ENCODE peak calls at places on chromosomes 5 and 9, in four cellular contexts. B is HepG2, Y is K562, F is GM12878. I is an unnamed sample.

GRCh38 chr5:32173394-32174010 is 617 bp downstream of the GOLPH3 start:
- DNase-seq in B (peak; percentile 33), Y (peak; percentile 43), F (no peak), I (peak; percentile 51)

GRCh38 chr5:148910686-148911361 is 84.4 kb downstream of the ADRB2 start:
- DNase-seq in B (no peak), Y (no peak), F (no peak), I (no peak)

GRCh38 chr9:27151693-27152397 is 42.8 kb downstream of the TEK start:
- DNase-seq in B (no peak), Y (no peak), F (no peak), I (no peak)

GRCh38 chr5:10288600-10289213 is 19.0 kb downstream of the CMBL start:
- DNase-seq in B (no peak), Y (no peak), F (no peak), I (peak; percentile 39)

GRCh38 chr5:37153661-37154060 is 95.5 kb downstream of the CPLANE1 start:
- DNase-seq in B (no peak), Y (no peak), F (no peak), I (no peak)

GRCh38 chr5:134590992-134591659 is 41.5 kb downstream of the SAR1B start:
- DNase-seq in B (peak; percentile 71), Y (no peak), F (no peak), I (no peak)

GRCh38 chr5:131795879-131796792 is 681 bp downstream of the FNIP1 start:
- DNase-seq in B (peak; percentile 32), Y (no peak), F (no peak), I (peak; percentile 41)

GRCh38 chr9:110308504-110309109 is 29.1 kb downstream of the TXNDC8 start:
- DNase-seq in B (peak; percentile 16), Y (no peak), F (no peak), I (no peak)

GRCh38 chr9:124016152-124017063 is 4.8 kb downstream of the LHX2 start:
- DNase-seq in B (no peak), Y (no peak), F (no peak), I (no peak)

GRCh38 chr9:107750741-107751521 is 261.4 kb upstream of the KLF4 start:
- DNase-seq in B (peak; percentile 13), Y (no peak), F (no peak), I (no peak)

GRCh38 chr9:130024597-130024994 is 18.4 kb downstream of the FNBP1 start:
- DNase-seq in B (peak; percentile 51), Y (no peak), F (no peak), I (no peak)

GRCh38 chr5:164687391-164687790 is 1182.0 kb downstream of the MAT2B start:
- DNase-seq in B (no peak), Y (no peak), F (no peak), I (no peak)

GRCh38 chr5:1312206-1312605 is 17.3 kb upstream of the TERT start:
- DNase-seq in B (no peak), Y (no peak), F (no peak), I (no peak)

GRCh38 chr5:159174511-159175168 is 34.7 kb downstream of the RNF145 start:
- DNase-seq in B (no peak), Y (no peak), F (no peak), I (no peak)

GRCh38 chr5:152113401-152113800 is 188.8 kb upstream of the GLRA1 start:
- DNase-seq in B (no peak), Y (no peak), F (no peak), I (no peak)

GRCh38 chr5:89064691-89065207 is 181.8 kb upstream of the MEF2C start:
- DNase-seq in B (no peak), Y (no peak), F (no peak), I (no peak)

GRCh38 chr9:135404451-135405144 is 75.0 kb upstream of the PPP1R26 start:
- DNase-seq in B (no peak), Y (no peak), F (no peak), I (no peak)

GRCh38 chr5:72066658-72067057 is 40.6 kb upstream of the MAP1B start:
- DNase-seq in B (no peak), Y (no peak), F (no peak), I (no peak)

GRCh38 chr9:122122903-122123632 is 30.0 kb upstream of the TTLL11 start:
- DNase-seq in B (peak; percentile 41), Y (peak; percentile 85), F (no peak), I (peak; percentile 87)

GRCh38 chr5:37893414-37894134 is 53.7 kb upstream of the GDNF start:
- DNase-seq in B (no peak), Y (no peak), F (no peak), I (no peak)

GRCh38 chr9:81317223-81317622 is 372.1 kb downstream of the TLE1 start:
- DNase-seq in B (peak; percentile 12), Y (no peak), F (no peak), I (no peak)

GRCh38 chr5:120306331-120306730 is 157.8 kb upstream of the PRR16 start:
- DNase-seq in B (no peak), Y (no peak), F (no peak), I (no peak)

GRCh38 chr5:43780586-43780985 is 177.6 kb downstream of the NNT start:
- DNase-seq in B (no peak), Y (no peak), F (no peak), I (no peak)

GRCh38 chr5:128674837-128675446 is 136.9 kb upstream of the FBN2 start:
- DNase-seq in B (peak; percentile 14), Y (peak; percentile 48), F (no peak), I (peak; percentile 56)

GRCh38 chr5:137252513-137252912 is 246.6 kb downstream of the SPOCK1 start:
- DNase-seq in B (no peak), Y (no peak), F (no peak), I (no peak)

GRCh38 chr5:3598236-3598635 is 2.6 kb downstream of the IRX1 start:
- DNase-seq in B (no peak), Y (no peak), F (no peak), I (no peak)

GRCh38 chr9:35748239-35748857 is 680 bp downstream of the GBA2 start:
- DNase-seq in B (no peak), Y (no peak), F (no peak), I (no peak)

GRCh38 chr5:168578506-168579205 is 512 bp downstream of the PANK3 start:
- DNase-seq in B (peak; percentile 51), Y (no peak), F (no peak), I (peak; percentile 73)

GRCh38 chr9:123267481-123268239 is 726 bp downstream of the STRBP start:
- DNase-seq in B (no peak), Y (peak; percentile 35), F (no peak), I (no peak)

GRCh38 chr5:154849791-154850201 is 607 bp downstream of the FAXDC2 start:
- DNase-seq in B (peak; percentile 44), Y (no peak), F (no peak), I (no peak)

GRCh38 chr5:81898403-81898802 is 73.4 kb upstream of the ATG10 start:
- DNase-seq in B (no peak), Y (no peak), F (no peak), I (no peak)

GRCh38 chr9:16612627-16613026 is 257.8 kb downstream of the BNC2 start:
- DNase-seq in B (no peak), Y (no peak), F (no peak), I (no peak)

GRCh38 chr9:133759146-133759900 is 21.2 kb upstream of the SARDH start:
- DNase-seq in B (no peak), Y (peak; percentile 82), F (no peak), I (peak; percentile 57)

DNA sequence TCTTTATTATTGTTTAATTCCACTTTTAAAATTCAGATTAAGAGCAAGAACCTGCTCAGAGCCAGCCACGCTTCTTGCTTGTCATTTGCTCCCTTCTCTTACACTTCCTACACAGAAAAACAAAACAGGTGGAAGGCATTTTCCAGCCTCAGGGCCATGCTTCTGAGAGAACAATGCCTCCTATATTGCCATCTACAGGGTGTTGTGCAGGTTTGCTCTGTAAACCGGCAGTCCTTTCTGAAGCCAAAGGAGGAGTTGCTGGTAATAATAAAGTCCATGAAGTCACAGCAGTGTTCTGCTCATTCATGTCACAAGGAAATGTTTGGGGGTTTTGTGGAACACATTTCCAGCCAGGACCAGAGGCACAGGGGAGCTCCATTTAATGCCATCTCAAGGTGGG is 16.1 kb upstream of the PRLR start:
- DNase-seq in B (peak; percentile 35), Y (no peak), F (no peak), I (no peak)
- TF ChIP-seq FOXK2 in B (no peak), Y (no peak), F (no peak), I (no peak)

GRCh38 chr5:126386146-126386545 is 37.1 kb upstream of the GRAMD2B start:
- DNase-seq in B (no peak), Y (no peak), F (no peak), I (no peak)
- TF ChIP-seq FOXK2 in B (no peak), Y (no peak), F (no peak), I (no peak)

DNA sequence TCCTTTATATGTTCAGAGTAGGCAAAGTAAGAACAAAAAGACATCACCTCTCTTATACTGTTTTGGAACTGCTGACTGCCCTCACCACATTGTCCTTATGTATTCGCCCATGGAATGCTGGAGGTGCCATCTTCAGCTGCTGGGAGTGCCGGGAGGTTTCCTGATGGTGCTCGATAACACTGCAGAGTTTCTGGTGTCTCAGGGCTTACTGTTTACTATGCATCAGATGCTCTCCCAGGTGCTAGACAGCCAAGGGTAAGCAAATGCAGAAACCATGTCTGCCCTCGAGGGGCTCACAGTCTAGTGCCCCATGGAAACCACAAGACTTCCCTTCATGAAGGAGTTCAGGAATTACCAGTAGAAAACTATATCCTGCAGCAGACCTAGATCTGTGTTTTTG is 70.1 kb upstream of the SMIM23 start:
- DNase-seq in B (no peak), Y (no peak), F (no peak), I (no peak)
- TF ChIP-seq FOXK2 in B (no peak), Y (no peak), F (no peak), I (no peak)

GRCh38 chr9:120926397-120926928 is at the start of gene TRAF1:
- DNase-seq in B (no peak), Y (no peak), F (no peak), I (no peak)
- TF ChIP-seq FOXK2 in B (no peak), Y (no peak), F (no peak), I (no peak)

DNA sequence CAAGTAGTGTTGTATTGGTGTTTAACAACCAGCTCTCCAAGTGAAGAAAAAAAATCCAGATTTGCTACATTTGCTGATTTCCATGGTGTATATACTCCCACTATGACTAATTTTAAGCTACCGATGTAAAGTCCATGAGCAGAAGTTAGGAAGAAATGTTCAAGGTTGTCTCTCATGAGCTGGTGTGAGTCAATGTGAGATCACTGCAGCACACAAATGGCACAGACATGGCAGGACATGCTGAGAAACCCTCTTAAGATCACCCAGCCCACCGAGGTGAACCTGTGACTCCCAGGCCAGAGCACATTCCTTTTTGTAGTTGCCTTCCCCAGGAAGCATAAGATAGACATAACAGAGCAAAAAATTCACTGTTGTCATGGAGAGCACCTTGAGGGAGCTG is 36.3 kb downstream of the SLC44A1 start:
- DNase-seq in B (peak; percentile 32), Y (no peak), F (no peak), I (no peak)
- TF ChIP-seq FOXK2 in B (no peak), Y (no peak), F (no peak), I (no peak)